ENCODE peak calls at places on chromosomes 6 and 20, in four cellular contexts. Y, X, W and A are unnamed samples.
A peak's percentile ranks its signal among the peaks of the same experiment; 100 is the strongest.

GRCh38 chr6:90135672-90136071 is 161.0 kb downstream of the BACH2 start:
- DNase-seq in Y (peak; percentile 81), X (no peak), W (no peak), A (no peak)

GRCh38 chr20:10412591-10413408 is 21.2 kb downstream of the MKKS start:
- DNase-seq in Y (no peak), X (no peak), W (no peak), A (no peak)

GRCh38 chr20:13649548-13649947 is 10.8 kb upstream of the TASP1 start:
- DNase-seq in Y (peak; percentile 27), X (no peak), W (no peak), A (no peak)

GRCh38 chr6:168951224-168951616 is 302.4 kb downstream of the THBS2 start:
- DNase-seq in Y (no peak), X (no peak), W (no peak), A (no peak)

GRCh38 chr6:110625883-110626282 is 149.5 kb upstream of the SLC22A16 start:
- DNase-seq in Y (peak; percentile 45), X (no peak), W (no peak), A (no peak)

GRCh38 chr6:147204060-147204785 is at the start of gene STXBP5:
- DNase-seq in Y (peak; percentile 68), X (peak; percentile 15), W (peak; percentile 51), A (peak; percentile 44)

GRCh38 chr6:81890846-81891245 is 138.4 kb upstream of the TENT5A start:
- DNase-seq in Y (peak; percentile 97), X (no peak), W (no peak), A (no peak)

GRCh38 chr6:161117329-161117707 is 125.7 kb downstream of the MAP3K4 start:
- DNase-seq in Y (no peak), X (no peak), W (no peak), A (no peak)

GRCh38 chr6:52330470-52330869 is 31.5 kb upstream of the PAQR8 start:
- DNase-seq in Y (no peak), X (no peak), W (no peak), A (peak; percentile 23)

GRCh38 chr6:28758046-28758817 is 165.6 kb downstream of the TRIM27 start:
- DNase-seq in Y (peak; percentile 69), X (no peak), W (peak; percentile 87), A (no peak)

GRCh38 chr6:38554700-38555413 is 84.9 kb downstream of the BTBD9 start:
- DNase-seq in Y (peak; percentile 43), X (no peak), W (no peak), A (no peak)

GRCh38 chr6:149746147-149746946 is at the start of gene NUP43:
- DNase-seq in Y (peak; percentile 95), X (peak; percentile 88), W (peak; percentile 91), A (peak; percentile 90)

GRCh38 chr20:63748356-63749270 is 9.0 kb downstream of the SLC2A4RG start:
- DNase-seq in Y (no peak), X (no peak), W (no peak), A (no peak)

GRCh38 chr6:170282512-170283158 is 8.2 kb downstream of the DLL1 start:
- DNase-seq in Y (no peak), X (no peak), W (no peak), A (no peak)

GRCh38 chr20:33163856-33164762 is 3.9 kb upstream of the BPIFA2 start:
- DNase-seq in Y (no peak), X (no peak), W (no peak), A (no peak)

GRCh38 chr20:40532103-40532502 is 156.9 kb downstream of the MAFB start:
- DNase-seq in Y (no peak), X (no peak), W (no peak), A (no peak)

GRCh38 chr6:88843040-88843439 is 120.4 kb downstream of the RNGTT start:
- DNase-seq in Y (peak; percentile 68), X (no peak), W (no peak), A (no peak)

GRCh38 chr6:137767931-137768690 is 98.9 kb upstream of the TNFAIP3 start:
- DNase-seq in Y (peak; percentile 70), X (no peak), W (no peak), A (no peak)

GRCh38 chr6:78995946-78996345 is 82.1 kb downstream of the PHIP start:
- DNase-seq in Y (peak; percentile 6), X (no peak), W (no peak), A (no peak)

GRCh38 chr6:5398530-5398929 is 137.2 kb downstream of the FARS2 start:
- DNase-seq in Y (peak; percentile 53), X (no peak), W (peak; percentile 49), A (peak; percentile 10)

GRCh38 chr6:26125015-26125690 is 37.9 kb downstream of the HFE start:
- DNase-seq in Y (no peak), X (no peak), W (peak; percentile 26), A (no peak)

GRCh38 chr6:41940759-41941279 is 789 bp downstream of the CCND3 start:
- DNase-seq in Y (peak; percentile 52), X (no peak), W (peak; percentile 33), A (no peak)

GRCh38 chr20:44961024-44961866 is 1.0 kb upstream of the TOMM34 start:
- DNase-seq in Y (peak; percentile 50), X (no peak), W (no peak), A (no peak)

GRCh38 chr6:142784344-142784743 is 160.6 kb downstream of the HIVEP2 start:
- DNase-seq in Y (no peak), X (no peak), W (no peak), A (peak; percentile 17)

GRCh38 chr20:45283529-45284065 is 23.0 kb upstream of the RBPJL start:
- DNase-seq in Y (no peak), X (no peak), W (no peak), A (no peak)

GRCh38 chr6:169171010-169171409 is 82.6 kb downstream of the THBS2 start:
- DNase-seq in Y (no peak), X (no peak), W (no peak), A (no peak)

GRCh38 chr20:19710336-19710721 is 47.7 kb upstream of the RIN2 start:
- DNase-seq in Y (no peak), X (no peak), W (no peak), A (no peak)

GRCh38 chr6:43912598-43913387 is 142.8 kb downstream of the VEGFA start:
- DNase-seq in Y (no peak), X (no peak), W (no peak), A (no peak)